ENCODE peak calls at places on chromosomes 4 and X, in four cellular contexts. W is dorsolateral prefrontal cortex, B is IMR-90, E is tibial artery. I is an unnamed sample.

GRCh38 chrX:136064661-136065043 is 79.4 kb downstream of the SLC9A6 start:
- DNase-seq in W (no peak), B (peak), E (no peak), I (no peak)

GRCh38 chrX:19122641-19123009 is 357 bp upstream of the ADGRG2 start:
- DNase-seq in W (no peak), B (no peak), E (no peak), I (no peak)

GRCh38 chr4:176230827-176231226 is 35.4 kb upstream of the SPATA4 start:
- DNase-seq in W (no peak), B (no peak), E (no peak), I (no peak)

GRCh38 chrX:125395626-125396025 is 76.0 kb downstream of the TEX13C start:
- DNase-seq in W (no peak), B (no peak), E (no peak), I (no peak)

GRCh38 chrX:6049132-6049531 is 179.5 kb downstream of the NLGN4X start:
- DNase-seq in W (no peak), B (no peak), E (no peak), I (no peak)

GRCh38 chr4:112099701-112100289 is 45.5 kb upstream of the FAM241A start:
- DNase-seq in W (no peak), B (peak), E (no peak), I (no peak)

GRCh38 chr4:147289181-147289580 is 191.7 kb upstream of the EDNRA start:
- DNase-seq in W (no peak), B (no peak), E (no peak), I (no peak)

GRCh38 chr4:142778430-142778829 is 67.7 kb downstream of the INPP4B start:
- DNase-seq in W (no peak), B (peak), E (no peak), I (no peak)

GRCh38 chr4:16120720-16121119 is 36.9 kb upstream of the PROM1 start:
- DNase-seq in W (no peak), B (peak), E (no peak), I (no peak)

GRCh38 chrX:45781901-45782553 is 581.4 kb upstream of the DIPK2B start:
- DNase-seq in W (no peak), B (peak), E (no peak), I (no peak)

GRCh38 chr4:148442830-148443549 is 776 bp upstream of the NR3C2 start:
- DNase-seq in W (no peak), B (no peak), E (peak), I (peak)
- H3K27ac ChIP-seq in W (peak), B (no peak), E (peak), I (peak)

DNA sequence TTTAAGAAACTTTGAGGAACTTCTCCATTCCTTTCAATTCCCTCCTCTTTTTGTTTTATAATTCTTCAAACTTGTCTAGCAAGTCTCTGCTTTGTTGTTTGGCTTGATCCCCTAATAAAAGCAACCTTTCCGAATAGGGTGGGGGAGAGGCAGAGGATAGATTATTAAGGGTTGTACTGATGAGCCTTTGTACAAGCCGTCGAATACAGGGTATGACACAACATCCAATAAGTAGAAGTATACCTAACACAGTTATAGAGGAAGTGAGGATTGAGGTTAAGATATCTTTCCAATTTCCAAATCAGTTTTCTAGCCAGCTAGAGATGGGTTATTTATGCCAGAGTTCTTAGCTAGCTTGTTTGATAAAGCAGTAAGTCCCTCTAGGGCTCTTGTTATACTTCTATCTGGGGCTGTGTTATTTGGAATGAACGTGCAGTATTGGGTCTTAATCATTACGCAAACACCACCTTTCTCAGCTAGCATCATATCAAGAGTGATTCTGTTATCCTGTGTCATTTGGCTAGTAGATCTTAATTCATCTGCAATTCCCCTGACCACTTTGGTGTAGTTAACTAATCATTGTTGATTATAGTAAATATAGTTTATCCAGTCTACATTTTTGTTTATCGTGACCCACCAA is 18.5 kb downstream of the METAP1 start:
- DNase-seq in W (no peak), B (no peak), E (no peak), I (no peak)
- H3K27ac ChIP-seq in W (no peak), B (no peak), E (peak), I (no peak)

DNA sequence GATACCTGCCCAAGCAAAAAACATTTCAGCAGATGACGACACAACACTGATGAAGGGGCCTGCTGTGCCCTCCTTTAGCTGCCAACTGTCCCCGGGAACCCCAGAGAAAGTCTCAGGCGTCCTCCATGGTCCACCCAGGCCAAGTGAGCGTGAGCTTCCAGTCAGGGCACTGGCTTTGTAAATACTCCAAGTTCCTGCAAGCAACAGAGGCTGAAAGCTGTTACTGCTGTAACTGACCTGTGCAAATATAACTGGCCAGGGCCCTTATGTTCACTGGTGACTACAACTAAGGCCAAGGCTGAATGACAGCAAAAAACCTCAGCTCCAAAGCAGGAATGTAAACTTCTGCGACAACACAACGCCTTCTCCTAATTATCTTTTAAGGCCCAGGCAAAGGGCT is 8.2 kb downstream of the WDR1 start:
- DNase-seq in W (no peak), B (no peak), E (no peak), I (no peak)
- H3K27ac ChIP-seq in W (peak), B (peak), E (peak), I (peak)

DNA sequence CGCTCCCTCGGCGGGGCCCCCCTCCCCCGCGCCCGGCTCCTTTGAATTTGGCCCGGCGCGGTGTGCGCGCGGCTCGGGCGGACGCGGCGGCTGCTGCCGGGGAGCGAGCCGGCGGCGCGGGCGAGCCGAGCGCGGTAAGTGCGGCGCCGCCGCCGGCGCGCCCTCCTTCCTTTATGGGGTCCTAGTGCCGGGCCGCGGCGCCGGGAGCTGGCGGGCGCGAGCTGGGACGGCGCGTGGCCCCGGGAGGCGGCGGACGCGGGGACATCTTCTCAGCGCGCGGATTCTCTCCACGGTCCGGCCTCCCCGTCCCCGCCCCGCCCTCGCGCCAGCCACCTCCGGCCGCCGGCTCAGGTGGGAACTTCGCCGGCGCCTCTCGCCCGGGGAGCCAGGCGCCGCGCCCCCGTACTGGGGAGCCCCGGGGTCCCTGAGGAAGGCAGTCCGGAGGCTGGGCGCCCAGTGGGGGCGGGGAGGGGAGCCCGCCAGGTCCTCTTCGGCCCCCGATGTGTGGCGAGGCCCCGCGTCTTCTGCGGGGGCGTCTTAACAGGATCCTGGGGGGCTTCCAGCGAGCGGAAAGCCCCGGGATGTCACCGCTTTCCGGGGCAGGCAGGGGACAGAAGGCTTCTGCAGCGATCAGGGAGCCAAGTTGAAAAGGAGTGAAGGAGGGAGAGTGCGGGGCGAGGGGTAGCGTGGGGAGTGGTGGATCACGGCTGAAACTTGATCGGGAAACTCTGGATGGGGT is 98.4 kb upstream of the TENM3 start:
- DNase-seq in W (no peak), B (peak), E (no peak), I (no peak)
- H3K27ac ChIP-seq in W (no peak), B (peak), E (no peak), I (no peak)